ENCODE peak calls at places on chromosomes 6 and 20, in nine cellular contexts. One of them, this sample, is unnamed.

GRCh38 chr6:43948527-43949450 is 178.5 kb downstream of the MRPL14 start:
- DNase-seq in AG09309: peak
- DNase-seq in breast epithelium: no peak
- DNase-seq in fibroblast of the aortic adventitia: peak
- DNase-seq in heart right ventricle: no peak
- DNase-seq in IMR-90: peak
- DNase-seq in hepatocyte: no peak
- DNase-seq in mucosa of descending colon: no peak
- DNase-seq in right atrium auricular region: no peak
- DNase-seq in this sample: peak

GRCh38 chr20:49360242-49360968 is 82.5 kb upstream of the ZNFX1 start:
- DNase-seq in AG09309: no peak
- DNase-seq in breast epithelium: no peak
- DNase-seq in fibroblast of the aortic adventitia: no peak
- DNase-seq in heart right ventricle: no peak
- DNase-seq in IMR-90: no peak
- DNase-seq in hepatocyte: no peak
- DNase-seq in mucosa of descending colon: no peak
- DNase-seq in right atrium auricular region: no peak
- DNase-seq in this sample: no peak

GRCh38 chr6:31961616-31962015 is 2.6 kb downstream of the SKIC2 start:
- DNase-seq in AG09309: no peak
- DNase-seq in breast epithelium: no peak
- DNase-seq in fibroblast of the aortic adventitia: no peak
- DNase-seq in heart right ventricle: no peak
- DNase-seq in IMR-90: no peak
- DNase-seq in hepatocyte: no peak
- DNase-seq in mucosa of descending colon: no peak
- DNase-seq in right atrium auricular region: no peak
- DNase-seq in this sample: no peak

GRCh38 chr6:157101166-157101565 is 222.2 kb downstream of the TMEM242 start:
- DNase-seq in AG09309: no peak
- DNase-seq in breast epithelium: no peak
- DNase-seq in fibroblast of the aortic adventitia: no peak
- DNase-seq in heart right ventricle: no peak
- DNase-seq in IMR-90: no peak
- DNase-seq in hepatocyte: no peak
- DNase-seq in mucosa of descending colon: no peak
- DNase-seq in right atrium auricular region: no peak
- DNase-seq in this sample: no peak

GRCh38 chr6:53441035-53441493 is 92.3 kb upstream of the ELOVL5 start:
- DNase-seq in AG09309: no peak
- DNase-seq in breast epithelium: no peak
- DNase-seq in fibroblast of the aortic adventitia: peak
- DNase-seq in heart right ventricle: no peak
- DNase-seq in IMR-90: peak
- DNase-seq in hepatocyte: no peak
- DNase-seq in mucosa of descending colon: no peak
- DNase-seq in right atrium auricular region: no peak
- DNase-seq in this sample: no peak

GRCh38 chr6:15462717-15463525 is 199.9 kb downstream of the DTNBP1 start:
- DNase-seq in AG09309: peak
- DNase-seq in breast epithelium: no peak
- DNase-seq in fibroblast of the aortic adventitia: peak
- DNase-seq in heart right ventricle: no peak
- DNase-seq in IMR-90: peak
- DNase-seq in hepatocyte: no peak
- DNase-seq in mucosa of descending colon: no peak
- DNase-seq in right atrium auricular region: no peak
- DNase-seq in this sample: peak

GRCh38 chr6:126824815-126825214 is 293.7 kb upstream of the RSPO3 start:
- DNase-seq in AG09309: no peak
- DNase-seq in breast epithelium: no peak
- DNase-seq in fibroblast of the aortic adventitia: no peak
- DNase-seq in heart right ventricle: no peak
- DNase-seq in IMR-90: no peak
- DNase-seq in hepatocyte: no peak
- DNase-seq in mucosa of descending colon: no peak
- DNase-seq in right atrium auricular region: no peak
- DNase-seq in this sample: no peak

GRCh38 chr20:31577194-31577593 is 27.9 kb upstream of the ID1 start:
- DNase-seq in AG09309: no peak
- DNase-seq in breast epithelium: no peak
- DNase-seq in fibroblast of the aortic adventitia: no peak
- DNase-seq in heart right ventricle: no peak
- DNase-seq in IMR-90: no peak
- DNase-seq in hepatocyte: peak
- DNase-seq in mucosa of descending colon: no peak
- DNase-seq in right atrium auricular region: no peak
- DNase-seq in this sample: no peak

GRCh38 chr6:18550119-18550518 is 163.0 kb downstream of the RNF144B start:
- DNase-seq in AG09309: no peak
- DNase-seq in breast epithelium: no peak
- DNase-seq in fibroblast of the aortic adventitia: no peak
- DNase-seq in heart right ventricle: no peak
- DNase-seq in IMR-90: no peak
- DNase-seq in hepatocyte: no peak
- DNase-seq in mucosa of descending colon: no peak
- DNase-seq in right atrium auricular region: no peak
- DNase-seq in this sample: no peak

GRCh38 chr20:5077761-5078387 is 41.9 kb downstream of the PCNA start:
- DNase-seq in AG09309: no peak
- DNase-seq in breast epithelium: no peak
- DNase-seq in fibroblast of the aortic adventitia: peak
- DNase-seq in heart right ventricle: no peak
- DNase-seq in IMR-90: no peak
- DNase-seq in hepatocyte: no peak
- DNase-seq in mucosa of descending colon: no peak
- DNase-seq in right atrium auricular region: no peak
- DNase-seq in this sample: no peak

GRCh38 chr6:30847971-30848441 is 36.3 kb upstream of the DDR1 start:
- DNase-seq in AG09309: no peak
- DNase-seq in breast epithelium: no peak
- DNase-seq in fibroblast of the aortic adventitia: no peak
- DNase-seq in heart right ventricle: no peak
- DNase-seq in IMR-90: no peak
- DNase-seq in hepatocyte: no peak
- DNase-seq in mucosa of descending colon: no peak
- DNase-seq in right atrium auricular region: no peak
- DNase-seq in this sample: no peak

GRCh38 chr6:27178860-27179259 is 68.6 kb upstream of the PRSS16 start:
- DNase-seq in AG09309: no peak
- DNase-seq in breast epithelium: no peak
- DNase-seq in fibroblast of the aortic adventitia: no peak
- DNase-seq in heart right ventricle: no peak
- DNase-seq in IMR-90: no peak
- DNase-seq in hepatocyte: peak
- DNase-seq in mucosa of descending colon: no peak
- DNase-seq in right atrium auricular region: no peak
- DNase-seq in this sample: no peak

GRCh38 chr6:73537677-73538076 is 16.8 kb upstream of the EEF1A1 start:
- DNase-seq in AG09309: no peak
- DNase-seq in breast epithelium: no peak
- DNase-seq in fibroblast of the aortic adventitia: no peak
- DNase-seq in heart right ventricle: no peak
- DNase-seq in IMR-90: no peak
- DNase-seq in hepatocyte: no peak
- DNase-seq in mucosa of descending colon: no peak
- DNase-seq in right atrium auricular region: no peak
- DNase-seq in this sample: no peak

GRCh38 chr6:111777357-111777756 is 95.9 kb downstream of the FYN start:
- DNase-seq in AG09309: no peak
- DNase-seq in breast epithelium: no peak
- DNase-seq in fibroblast of the aortic adventitia: no peak
- DNase-seq in heart right ventricle: no peak
- DNase-seq in IMR-90: no peak
- DNase-seq in hepatocyte: no peak
- DNase-seq in mucosa of descending colon: no peak
- DNase-seq in right atrium auricular region: no peak
- DNase-seq in this sample: no peak
- TF ChIP-seq CTCF in AG09309: no peak
- TF ChIP-seq CTCF in breast epithelium: no peak
- TF ChIP-seq CTCF in fibroblast of the aortic adventitia: no peak
- TF ChIP-seq CTCF in heart right ventricle: no peak
- TF ChIP-seq CTCF in IMR-90: no peak
- TF ChIP-seq CTCF in hepatocyte: peak
- TF ChIP-seq CTCF in mucosa of descending colon: no peak
- TF ChIP-seq CTCF in right atrium auricular region: peak
- TF ChIP-seq CTCF in this sample: no peak

GRCh38 chr6:36027501-36028087 is at the start of gene MAPK14:
- DNase-seq in AG09309: peak
- DNase-seq in breast epithelium: peak
- DNase-seq in fibroblast of the aortic adventitia: peak
- DNase-seq in heart right ventricle: peak
- DNase-seq in IMR-90: peak
- DNase-seq in hepatocyte: peak
- DNase-seq in mucosa of descending colon: peak
- DNase-seq in right atrium auricular region: peak
- DNase-seq in this sample: peak

GRCh38 chr6:36025932-36026327 is 1.5 kb upstream of the SLC26A8 start:
- DNase-seq in AG09309: no peak
- DNase-seq in breast epithelium: no peak
- DNase-seq in fibroblast of the aortic adventitia: peak
- DNase-seq in heart right ventricle: no peak
- DNase-seq in IMR-90: peak
- DNase-seq in hepatocyte: no peak
- DNase-seq in mucosa of descending colon: no peak
- DNase-seq in right atrium auricular region: no peak
- DNase-seq in this sample: peak

GRCh38 chr6:36028088-36028886 is 679 bp downstream of the MAPK14 start:
- DNase-seq in AG09309: no peak
- DNase-seq in breast epithelium: no peak
- DNase-seq in fibroblast of the aortic adventitia: peak
- DNase-seq in heart right ventricle: peak
- DNase-seq in IMR-90: peak
- DNase-seq in hepatocyte: peak
- DNase-seq in mucosa of descending colon: peak
- DNase-seq in right atrium auricular region: peak
- DNase-seq in this sample: peak

GRCh38 chr6:36025260-36025931 is 955 bp upstream of the SLC26A8 start:
- DNase-seq in AG09309: peak
- DNase-seq in breast epithelium: no peak
- DNase-seq in fibroblast of the aortic adventitia: peak
- DNase-seq in heart right ventricle: no peak
- DNase-seq in IMR-90: peak
- DNase-seq in hepatocyte: no peak
- DNase-seq in mucosa of descending colon: no peak
- DNase-seq in right atrium auricular region: no peak
- DNase-seq in this sample: peak

DNA sequence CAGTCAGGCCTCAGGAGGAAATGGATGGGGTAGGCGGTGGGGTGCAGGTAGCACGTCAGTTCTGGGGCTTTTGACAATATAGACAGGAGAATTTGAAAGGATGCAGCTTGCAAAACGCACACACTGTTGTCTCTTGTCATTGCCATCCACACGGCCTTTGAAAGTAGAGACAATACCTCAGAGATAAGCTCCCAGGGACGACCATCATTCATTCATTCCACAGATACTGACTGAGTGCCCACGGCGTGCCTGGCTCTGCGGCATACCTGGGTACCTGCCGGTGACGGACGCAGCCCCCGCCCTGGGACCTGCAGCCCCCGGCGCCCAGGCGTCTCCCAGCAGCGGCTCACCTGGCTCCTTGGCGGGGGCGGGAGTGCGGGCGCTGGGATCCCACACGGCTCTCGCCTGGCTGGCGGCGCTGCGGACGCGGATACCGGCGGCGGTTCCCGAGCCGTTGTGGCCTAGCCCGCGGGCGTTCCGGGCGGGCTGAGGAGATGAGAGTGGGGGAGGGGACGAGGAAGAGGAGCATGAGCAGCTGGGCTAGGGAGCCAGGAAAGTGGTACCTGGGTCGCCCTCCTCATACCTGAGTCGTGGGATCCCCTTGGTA is at the start of gene SLC26A8:
- DNase-seq in AG09309: no peak
- DNase-seq in breast epithelium: no peak
- DNase-seq in fibroblast of the aortic adventitia: no peak
- DNase-seq in heart right ventricle: no peak
- DNase-seq in IMR-90: no peak
- DNase-seq in hepatocyte: peak
- DNase-seq in mucosa of descending colon: no peak
- DNase-seq in right atrium auricular region: no peak
- DNase-seq in this sample: no peak
- H3K4me3 ChIP-seq in AG09309: no peak
- H3K4me3 ChIP-seq in breast epithelium: peak
- H3K4me3 ChIP-seq in fibroblast of the aortic adventitia: no peak
- H3K4me3 ChIP-seq in heart right ventricle: no peak
- H3K4me3 ChIP-seq in IMR-90: no peak
- H3K4me3 ChIP-seq in hepatocyte: no peak
- H3K4me3 ChIP-seq in mucosa of descending colon: no peak
- H3K4me3 ChIP-seq in right atrium auricular region: no peak
- H3K4me3 ChIP-seq in this sample: peak

GRCh38 chr6:42510795-42511194 is 53.0 kb upstream of the UBR2 start:
- DNase-seq in AG09309: no peak
- DNase-seq in breast epithelium: no peak
- DNase-seq in fibroblast of the aortic adventitia: no peak
- DNase-seq in heart right ventricle: no peak
- DNase-seq in IMR-90: no peak
- DNase-seq in hepatocyte: no peak
- DNase-seq in mucosa of descending colon: no peak
- DNase-seq in right atrium auricular region: no peak
- DNase-seq in this sample: no peak
- TF ChIP-seq CTCF in AG09309: no peak
- TF ChIP-seq CTCF in breast epithelium: no peak
- TF ChIP-seq CTCF in fibroblast of the aortic adventitia: no peak
- TF ChIP-seq CTCF in heart right ventricle: no peak
- TF ChIP-seq CTCF in IMR-90: peak
- TF ChIP-seq CTCF in hepatocyte: no peak
- TF ChIP-seq CTCF in mucosa of descending colon: no peak
- TF ChIP-seq CTCF in right atrium auricular region: no peak
- TF ChIP-seq CTCF in this sample: peak

DNA sequence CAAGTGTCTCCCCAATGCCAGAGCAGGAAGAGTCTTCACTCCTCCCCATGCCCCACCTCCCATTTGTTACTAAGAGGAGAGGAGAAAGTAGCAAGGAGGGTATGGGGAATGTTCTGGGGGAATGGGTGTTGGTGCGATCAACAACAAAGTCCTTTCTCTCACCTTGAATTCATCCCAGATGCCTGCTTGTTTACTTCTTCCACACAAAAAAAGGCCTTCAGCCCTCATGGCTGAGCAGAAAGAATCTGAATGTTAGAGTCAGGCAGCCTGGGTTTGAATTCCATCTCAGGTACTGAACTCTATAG is 9.9 kb downstream of the MOG start:
- DNase-seq in AG09309: no peak
- DNase-seq in breast epithelium: no peak
- DNase-seq in fibroblast of the aortic adventitia: no peak
- DNase-seq in heart right ventricle: no peak
- DNase-seq in IMR-90: no peak
- DNase-seq in hepatocyte: no peak
- DNase-seq in mucosa of descending colon: no peak
- DNase-seq in right atrium auricular region: no peak
- DNase-seq in this sample: no peak
- H3K4me3 ChIP-seq in AG09309: no peak
- H3K4me3 ChIP-seq in breast epithelium: no peak
- H3K4me3 ChIP-seq in fibroblast of the aortic adventitia: no peak
- H3K4me3 ChIP-seq in heart right ventricle: no peak
- H3K4me3 ChIP-seq in IMR-90: no peak
- H3K4me3 ChIP-seq in hepatocyte: no peak
- H3K4me3 ChIP-seq in mucosa of descending colon: no peak
- H3K4me3 ChIP-seq in right atrium auricular region: no peak
- H3K4me3 ChIP-seq in this sample: no peak